ENCODE peak calls at places on chromosomes 11 and 22, in five cellular contexts. One of them, this sample, is unnamed.

GRCh38 chr22:26485013-26485412 is 1.3 kb downstream of the SRRD start:
- DNase-seq in T-cell: no peak
- DNase-seq in ACHN: no peak
- DNase-seq in stimulated activated CD8-positive, alpha-beta memory T cell treated with anti-CD3 and anti-CD28 coated beads, Interleukin-7, amount 100 ng/mL, for 48 hours: no peak
- DNase-seq in Peyer's patch: no peak
- DNase-seq in this sample: no peak

GRCh38 chr11:70185348-70186055 is 17.6 kb upstream of the FADD start:
- DNase-seq in T-cell: no peak
- DNase-seq in ACHN: no peak
- DNase-seq in stimulated activated CD8-positive, alpha-beta memory T cell treated with anti-CD3 and anti-CD28 coated beads, Interleukin-7, amount 100 ng/mL, for 48 hours: no peak
- DNase-seq in Peyer's patch: no peak
- DNase-seq in this sample: no peak

GRCh38 chr11:70511345-70511744 is 113.0 kb downstream of the CTTN start:
- DNase-seq in T-cell: no peak
- DNase-seq in ACHN: no peak
- DNase-seq in stimulated activated CD8-positive, alpha-beta memory T cell treated with anti-CD3 and anti-CD28 coated beads, Interleukin-7, amount 100 ng/mL, for 48 hours: no peak
- DNase-seq in Peyer's patch: no peak
- DNase-seq in this sample: no peak

GRCh38 chr22:40580631-40581030 is 55.9 kb downstream of the MRTFA start:
- DNase-seq in T-cell: no peak
- DNase-seq in ACHN: no peak
- DNase-seq in stimulated activated CD8-positive, alpha-beta memory T cell treated with anti-CD3 and anti-CD28 coated beads, Interleukin-7, amount 100 ng/mL, for 48 hours: no peak
- DNase-seq in Peyer's patch: no peak
- DNase-seq in this sample: no peak

GRCh38 chr22:42947211-42947990 is 67.5 kb downstream of the PACSIN2 start:
- DNase-seq in T-cell: no peak
- DNase-seq in ACHN: no peak
- DNase-seq in stimulated activated CD8-positive, alpha-beta memory T cell treated with anti-CD3 and anti-CD28 coated beads, Interleukin-7, amount 100 ng/mL, for 48 hours: no peak
- DNase-seq in Peyer's patch: no peak
- DNase-seq in this sample: no peak

GRCh38 chr11:18633256-18634139 is 644 bp downstream of the SPTY2D1 start:
- DNase-seq in T-cell: no peak
- DNase-seq in ACHN: peak
- DNase-seq in stimulated activated CD8-positive, alpha-beta memory T cell treated with anti-CD3 and anti-CD28 coated beads, Interleukin-7, amount 100 ng/mL, for 48 hours: no peak
- DNase-seq in Peyer's patch: no peak
- DNase-seq in this sample: no peak

GRCh38 chr22:35736701-35737100 is 19.0 kb downstream of the APOL5 start:
- DNase-seq in T-cell: no peak
- DNase-seq in ACHN: no peak
- DNase-seq in stimulated activated CD8-positive, alpha-beta memory T cell treated with anti-CD3 and anti-CD28 coated beads, Interleukin-7, amount 100 ng/mL, for 48 hours: no peak
- DNase-seq in Peyer's patch: no peak
- DNase-seq in this sample: no peak

GRCh38 chr22:20027966-20028854 is 7.3 kb downstream of the TANGO2 start:
- DNase-seq in T-cell: no peak
- DNase-seq in ACHN: peak
- DNase-seq in stimulated activated CD8-positive, alpha-beta memory T cell treated with anti-CD3 and anti-CD28 coated beads, Interleukin-7, amount 100 ng/mL, for 48 hours: no peak
- DNase-seq in Peyer's patch: peak
- DNase-seq in this sample: no peak

GRCh38 chr22:25622011-25622410 is 57.5 kb downstream of the GRK3 start:
- DNase-seq in T-cell: no peak
- DNase-seq in ACHN: no peak
- DNase-seq in stimulated activated CD8-positive, alpha-beta memory T cell treated with anti-CD3 and anti-CD28 coated beads, Interleukin-7, amount 100 ng/mL, for 48 hours: no peak
- DNase-seq in Peyer's patch: no peak
- DNase-seq in this sample: no peak